ENCODE peak calls at places on chromosomes 4 and X, in six cellular contexts. Q, J, R, T, V and W are unnamed samples.

GRCh38 chr4:84582988-84583870 is at the start of gene CDS1:
- DNase-seq in J (peak), T (peak), Q (no peak), R (no peak), V (no peak), W (no peak)

GRCh38 chrX:78139160-78140123 is at the start of gene TAF9B:
- DNase-seq in T (peak), V (peak), R (peak), Q (peak), J (peak), W (peak)

GRCh38 chr4:128468485-128468989 is 180.9 kb upstream of the PGRMC2 start:
- DNase-seq in V (peak), J (no peak), Q (peak), T (no peak), R (peak), W (peak)

GRCh38 chr4:7398104-7398423 is 36.7 kb downstream of the PSAPL1 start:
- DNase-seq in R (peak), Q (peak), J (no peak), V (peak), T (no peak), W (peak)

GRCh38 chrX:134673123-134673522 is 14.9 kb upstream of the PLAC1 start:
- DNase-seq in T (no peak), Q (no peak), J (no peak), R (no peak), V (no peak), W (no peak)

GRCh38 chrX:48021026-48021900 is 14.5 kb downstream of the SPACA5 start:
- DNase-seq in V (peak), Q (peak), R (peak), J (peak), T (peak), W (peak)

GRCh38 chrX:2693123-2693438 is 2.0 kb downstream of the CD99 start:
- DNase-seq in J (no peak), R (no peak), V (no peak), Q (no peak), T (no peak), W (no peak)

GRCh38 chrX:119147486-119147885 is 19.9 kb upstream of the KIAA1210 start:
- DNase-seq in J (no peak), R (no peak), Q (no peak), T (no peak), V (no peak), W (no peak)

GRCh38 chr4:71930459-71930858 is 101.3 kb upstream of the NPFFR2 start:
- DNase-seq in J (no peak), Q (no peak), R (no peak), V (no peak), T (no peak), W (no peak)

GRCh38 chr4:95155759-95156451 is 392.9 kb downstream of the UNC5C start:
- DNase-seq in R (peak), V (peak), J (no peak), Q (peak), T (no peak), W (no peak)

GRCh38 chr4:145498430-145498829 is 16.8 kb downstream of the SMAD1 start:
- DNase-seq in V (no peak), Q (no peak), J (no peak), T (no peak), R (no peak), W (no peak)

GRCh38 chr4:167176723-167177367 is 57.4 kb downstream of the SPOCK3 start:
- DNase-seq in V (no peak), R (no peak), Q (no peak), J (no peak), T (no peak), W (no peak)

GRCh38 chrX:136194546-136194945 is 47.2 kb downstream of the FHL1 start:
- DNase-seq in R (no peak), T (no peak), Q (no peak), J (no peak), V (no peak), W (no peak)

GRCh38 chr4:174381419-174381818 is 97.7 kb downstream of the CEP44 start:
- DNase-seq in Q (no peak), V (no peak), T (no peak), R (no peak), J (no peak), W (no peak)

GRCh38 chr4:174383783-174384182 is 100.1 kb downstream of the CEP44 start:
- DNase-seq in T (no peak), J (no peak), Q (no peak), R (no peak), V (no peak), W (no peak)

GRCh38 chr4:174378951-174379350 is 95.2 kb downstream of the CEP44 start:
- DNase-seq in R (no peak), Q (no peak), J (no peak), V (no peak), T (no peak), W (no peak)

GRCh38 chr4:174377613-174378012 is 93.9 kb downstream of the CEP44 start:
- DNase-seq in J (no peak), V (peak), T (no peak), Q (peak), R (peak), W (no peak)

GRCh38 chr4:174380699-174381098 is 97.0 kb downstream of the CEP44 start:
- DNase-seq in Q (no peak), R (no peak), J (no peak), T (no peak), V (no peak), W (no peak)
- H3K4me3 ChIP-seq in Q (no peak), R (no peak), J (no peak), T (no peak), V (no peak), W (no peak)

GRCh38 chrX:103608305-103608963 is 671 bp downstream of the TCEAL3 start:
- DNase-seq in J (no peak), V (no peak), Q (no peak), T (peak), R (no peak), W (no peak)
- H3K4me3 ChIP-seq in J (peak), V (peak), Q (peak), T (peak), R (peak), W (peak)

GRCh38 chr4:55636622-55636999 is 513 bp upstream of the NMU start:
- DNase-seq in Q (peak), J (no peak), T (no peak), V (no peak), R (no peak), W (no peak)

GRCh38 chr4:55634417-55635128 is 1.5 kb downstream of the NMU start:
- DNase-seq in R (no peak), Q (no peak), V (no peak), T (no peak), J (no peak), W (no peak)

GRCh38 chr4:55635760-55636621 is at the start of gene NMU:
- DNase-seq in Q (no peak), R (no peak), T (peak), V (peak), J (peak), W (no peak)

GRCh38 chr4:55633903-55634302 is 2.2 kb downstream of the NMU start:
- DNase-seq in T (no peak), J (no peak), V (no peak), R (no peak), Q (no peak), W (no peak)

GRCh38 chr4:55635282-55635681 is 816 bp downstream of the NMU start:
- DNase-seq in T (no peak), Q (no peak), J (no peak), V (no peak), R (no peak), W (no peak)
- H3K4me3 ChIP-seq in T (no peak), Q (no peak), J (peak), V (no peak), R (no peak), W (no peak)

GRCh38 chr4:173171987-173172386 is 3.4 kb downstream of the GALNT7 start:
- DNase-seq in T (no peak), R (no peak), V (no peak), Q (no peak), J (no peak), W (no peak)
- H3K4me3 ChIP-seq in T (no peak), R (no peak), V (no peak), Q (no peak), J (no peak), W (no peak)

DNA sequence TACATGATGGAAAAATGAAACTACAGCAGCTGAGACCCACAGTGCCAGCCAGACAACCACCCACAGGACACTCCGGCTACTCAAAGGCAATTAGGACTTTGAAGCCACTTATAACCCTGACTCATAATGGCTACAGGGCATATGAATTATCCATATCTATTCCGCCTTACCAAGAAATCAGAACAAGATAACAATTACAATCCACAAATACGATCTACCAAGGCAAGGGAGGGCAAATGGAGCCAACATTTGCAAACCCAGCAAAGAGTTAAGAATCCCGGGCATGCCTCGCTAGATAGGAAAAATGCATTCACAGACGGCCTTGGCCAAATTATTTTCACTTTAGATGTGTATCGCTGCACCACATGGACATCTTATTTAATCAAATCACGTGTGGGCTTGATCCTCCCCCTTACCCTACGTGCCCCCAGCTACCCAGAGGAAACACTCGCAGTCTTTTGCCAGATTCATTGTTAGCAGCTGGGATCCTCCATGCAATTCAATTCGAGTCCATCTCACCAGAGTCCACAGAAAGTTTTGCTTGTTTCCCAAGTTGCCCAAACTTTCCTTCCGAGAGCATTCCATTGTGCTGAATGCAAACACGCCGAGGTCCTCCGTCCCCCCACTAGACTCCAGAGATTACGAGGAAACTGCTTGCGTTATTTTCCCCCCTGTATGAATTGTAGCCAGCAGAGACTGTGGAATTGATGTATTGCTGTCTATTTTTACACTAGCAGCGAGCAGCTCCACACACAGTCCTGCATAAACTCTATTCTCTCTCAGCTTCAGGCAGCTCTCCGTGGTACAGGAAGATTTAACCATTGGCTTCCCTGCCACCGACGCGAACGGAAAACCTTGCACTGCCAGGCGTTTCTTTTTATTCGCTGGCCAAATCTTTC is 1.2 kb downstream of the PPARGC1A start:
- DNase-seq in T (no peak), Q (peak), J (no peak), R (peak), V (peak), W (peak)
- H3K4me3 ChIP-seq in T (peak), Q (peak), J (no peak), R (peak), V (peak), W (peak)

DNA sequence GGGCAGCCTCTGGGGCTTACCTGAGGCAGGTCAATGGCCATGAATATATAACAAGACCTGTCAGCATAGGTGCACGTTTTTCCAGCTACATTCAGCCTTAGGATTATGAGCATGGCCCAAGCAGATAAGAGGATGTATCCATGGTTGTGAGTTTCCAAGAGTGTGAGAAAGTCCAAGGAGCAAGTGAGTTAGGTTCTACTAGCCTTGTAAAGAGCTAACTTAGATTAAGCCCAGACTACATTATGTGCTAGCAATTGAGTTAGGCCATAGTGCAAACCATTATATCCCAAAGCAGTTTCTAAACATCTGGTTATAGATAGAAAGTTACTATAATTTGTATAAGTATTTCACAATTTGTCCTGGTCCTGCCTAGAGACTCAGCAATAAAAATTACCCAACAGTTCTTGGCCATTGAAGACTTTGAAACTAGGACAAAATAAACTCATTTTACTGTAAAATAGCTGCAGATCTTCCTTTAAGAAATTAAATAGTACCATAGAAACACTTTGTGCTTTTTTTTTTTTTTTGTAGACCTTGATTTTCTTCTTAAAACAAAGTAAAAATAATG is 312.0 kb downstream of the CAMK2D start:
- DNase-seq in R (no peak), T (no peak), J (no peak), Q (peak), V (peak), W (no peak)
- H3K4me3 ChIP-seq in R (no peak), T (no peak), J (no peak), Q (no peak), V (no peak), W (no peak)

DNA sequence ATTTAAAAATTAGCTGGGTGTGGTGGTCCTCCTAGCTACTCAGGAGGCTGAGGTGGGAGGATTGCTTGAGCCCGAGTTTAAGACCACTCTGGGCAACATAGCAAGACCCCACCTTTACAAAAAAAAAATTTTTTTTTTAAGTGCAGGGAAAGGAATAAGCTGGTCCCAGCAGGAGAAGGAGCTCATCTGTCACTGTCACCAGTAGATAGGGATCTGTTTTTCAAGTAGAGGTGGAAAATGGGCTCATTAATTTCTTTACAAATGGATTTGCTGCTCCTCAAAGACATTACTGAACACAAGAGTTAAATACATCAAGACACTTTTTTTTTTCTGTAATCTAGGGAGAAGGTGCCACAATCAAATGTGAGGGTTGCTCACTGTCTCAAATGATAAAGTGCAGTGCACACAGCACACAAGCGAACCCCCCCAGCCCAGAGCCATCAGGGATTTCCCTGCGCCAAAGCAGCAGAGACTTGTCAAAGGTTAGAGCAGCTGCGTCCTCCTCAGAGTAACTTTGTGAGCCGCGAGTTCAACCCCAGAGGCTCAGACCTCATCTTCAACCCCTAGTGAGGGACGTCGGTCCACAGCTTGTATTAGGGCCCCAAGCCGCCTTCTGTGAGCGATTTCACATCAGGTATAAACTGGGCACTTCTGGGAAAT is 14.3 kb upstream of the MTNR1A start:
- DNase-seq in R (no peak), V (no peak), Q (no peak), T (no peak), J (no peak), W (no peak)
- H3K4me3 ChIP-seq in R (peak), V (peak), Q (peak), T (peak), J (no peak), W (no peak)

GRCh38 chr4:52714597-52715254 is 36.5 kb downstream of the ERVMER34-1 start:
- DNase-seq in R (no peak), J (no peak), Q (peak), T (no peak), V (peak), W (no peak)
- H3K4me3 ChIP-seq in R (no peak), J (no peak), Q (no peak), T (no peak), V (no peak), W (no peak)

GRCh38 chr4:26459756-26460530 is 30.3 kb downstream of the CCKAR start:
- DNase-seq in V (peak), Q (no peak), J (no peak), T (no peak), R (peak), W (no peak)
- H3K4me3 ChIP-seq in V (no peak), Q (no peak), J (no peak), T (no peak), R (no peak), W (no peak)